ENCODE peak calls at places on chromosomes 5 and 9, in nine cellular contexts. One of them, this sample, is unnamed.

GRCh38 chr9:127102788-127103187 is 19.6 kb downstream of the ANGPTL2 start:
- DNase-seq in endothelial cell of umbilical vein: no peak
- DNase-seq in GM12864: no peak
- DNase-seq in cardiac fibroblast: no peak
- DNase-seq in pancreas: no peak
- DNase-seq in CD4-positive, alpha-beta memory T cell: no peak
- DNase-seq in NT2/D1: no peak
- DNase-seq in foreskin fibroblast: no peak
- DNase-seq in mesendoderm: no peak
- DNase-seq in this sample: no peak

GRCh38 chr5:168365581-168366081 is 74.2 kb downstream of the WWC1 start:
- DNase-seq in endothelial cell of umbilical vein: no peak
- DNase-seq in foreskin fibroblast: peak; percentile 68
- DNase-seq in NT2/D1: no peak
- DNase-seq in mesendoderm: peak; percentile 84
- DNase-seq in pancreas: peak; percentile 55
- DNase-seq in GM12864: no peak
- DNase-seq in cardiac fibroblast: peak; percentile 71
- DNase-seq in CD4-positive, alpha-beta memory T cell: no peak
- DNase-seq in this sample: peak; percentile 92

GRCh38 chr9:114500583-114501292 is 4.5 kb downstream of the WHRN start:
- DNase-seq in pancreas: no peak
- DNase-seq in mesendoderm: no peak
- DNase-seq in foreskin fibroblast: no peak
- DNase-seq in NT2/D1: no peak
- DNase-seq in CD4-positive, alpha-beta memory T cell: no peak
- DNase-seq in cardiac fibroblast: no peak
- DNase-seq in GM12864: no peak
- DNase-seq in endothelial cell of umbilical vein: no peak
- DNase-seq in this sample: no peak

GRCh38 chr9:95505072-95505471 is 11.7 kb downstream of the PTCH1 start:
- DNase-seq in GM12864: no peak
- DNase-seq in cardiac fibroblast: no peak
- DNase-seq in pancreas: no peak
- DNase-seq in NT2/D1: no peak
- DNase-seq in CD4-positive, alpha-beta memory T cell: no peak
- DNase-seq in foreskin fibroblast: no peak
- DNase-seq in endothelial cell of umbilical vein: no peak
- DNase-seq in mesendoderm: peak; percentile 66
- DNase-seq in this sample: no peak

GRCh38 chr9:21381752-21382339 is 3.4 kb downstream of the IFNA2 start:
- DNase-seq in pancreas: no peak
- DNase-seq in GM12864: peak; percentile 74
- DNase-seq in endothelial cell of umbilical vein: no peak
- DNase-seq in CD4-positive, alpha-beta memory T cell: peak; percentile 18
- DNase-seq in NT2/D1: no peak
- DNase-seq in foreskin fibroblast: no peak
- DNase-seq in cardiac fibroblast: no peak
- DNase-seq in mesendoderm: peak; percentile 48
- DNase-seq in this sample: peak; percentile 41

GRCh38 chr9:9914174-9914573 is 698.6 kb downstream of the PTPRD start:
- DNase-seq in endothelial cell of umbilical vein: no peak
- DNase-seq in pancreas: no peak
- DNase-seq in CD4-positive, alpha-beta memory T cell: no peak
- DNase-seq in cardiac fibroblast: no peak
- DNase-seq in foreskin fibroblast: no peak
- DNase-seq in GM12864: no peak
- DNase-seq in NT2/D1: no peak
- DNase-seq in mesendoderm: peak; percentile 82
- DNase-seq in this sample: no peak

GRCh38 chr5:8788246-8788645 is 757.6 kb downstream of the SEMA5A start:
- DNase-seq in foreskin fibroblast: no peak
- DNase-seq in endothelial cell of umbilical vein: no peak
- DNase-seq in NT2/D1: no peak
- DNase-seq in mesendoderm: no peak
- DNase-seq in CD4-positive, alpha-beta memory T cell: no peak
- DNase-seq in cardiac fibroblast: no peak
- DNase-seq in GM12864: no peak
- DNase-seq in pancreas: no peak
- DNase-seq in this sample: no peak

GRCh38 chr5:155726267-155726666 is 600.7 kb upstream of the SGCD start:
- DNase-seq in pancreas: no peak
- DNase-seq in mesendoderm: peak; percentile 57
- DNase-seq in foreskin fibroblast: no peak
- DNase-seq in endothelial cell of umbilical vein: no peak
- DNase-seq in cardiac fibroblast: no peak
- DNase-seq in CD4-positive, alpha-beta memory T cell: no peak
- DNase-seq in GM12864: no peak
- DNase-seq in NT2/D1: peak; percentile 35
- DNase-seq in this sample: peak; percentile 10

GRCh38 chr9:137423810-137424291 is 658 bp downstream of the NOXA1 start:
- DNase-seq in foreskin fibroblast: no peak
- DNase-seq in endothelial cell of umbilical vein: no peak
- DNase-seq in cardiac fibroblast: no peak
- DNase-seq in pancreas: peak; percentile 87
- DNase-seq in CD4-positive, alpha-beta memory T cell: no peak
- DNase-seq in GM12864: no peak
- DNase-seq in mesendoderm: no peak
- DNase-seq in NT2/D1: no peak
- DNase-seq in this sample: no peak
- H3K4me3 ChIP-seq in foreskin fibroblast: peak overlapping the region; percentile 58
- H3K4me3 ChIP-seq in endothelial cell of umbilical vein: no peak overlapping the region
- H3K4me3 ChIP-seq in cardiac fibroblast: peak overlapping the region; percentile 35
- H3K4me3 ChIP-seq in pancreas: peak overlapping the region; percentile 99
- H3K4me3 ChIP-seq in CD4-positive, alpha-beta memory T cell: peak overlapping the region; percentile 57
- H3K4me3 ChIP-seq in GM12864: peak overlapping the region; percentile 50
- H3K4me3 ChIP-seq in mesendoderm: no peak overlapping the region
- H3K4me3 ChIP-seq in NT2/D1: peak overlapping the region; percentile 53
- H3K4me3 ChIP-seq in this sample: peak overlapping the region; percentile 68

DNA sequence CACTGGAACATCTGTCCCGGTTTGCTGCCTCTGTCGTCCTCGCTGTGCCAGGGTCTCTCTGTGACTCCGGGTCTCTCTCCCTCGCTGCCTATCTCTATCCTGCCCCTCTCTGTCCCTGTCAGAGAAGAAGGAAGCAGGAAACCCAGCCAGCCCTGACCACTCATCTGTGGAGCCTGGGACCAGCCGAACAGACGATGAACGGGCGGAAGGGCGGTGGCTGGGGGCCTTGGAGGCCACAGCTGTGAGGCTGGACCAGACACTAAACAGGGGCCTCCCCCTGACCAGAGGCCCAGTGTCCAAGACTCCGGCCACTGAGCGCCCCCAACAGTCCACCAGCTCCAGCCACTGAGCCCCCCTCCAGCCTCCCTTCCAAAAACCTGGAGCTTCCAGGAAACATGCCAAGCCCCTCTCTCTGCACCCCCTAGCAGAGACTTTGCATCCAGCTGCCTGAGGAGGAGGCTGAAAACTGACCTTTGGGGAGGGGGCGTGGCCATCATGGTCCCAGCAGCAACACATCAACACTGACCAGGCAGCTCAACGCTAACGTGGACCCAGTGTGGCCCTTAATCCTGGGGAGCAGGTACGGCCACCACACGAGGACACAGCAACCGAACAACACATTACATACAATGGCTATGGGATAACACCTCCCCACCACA is 23.2 kb downstream of the CNTFR start:
- DNase-seq in CD4-positive, alpha-beta memory T cell: no peak
- DNase-seq in endothelial cell of umbilical vein: no peak
- DNase-seq in pancreas: peak; percentile 29
- DNase-seq in NT2/D1: no peak
- DNase-seq in cardiac fibroblast: no peak
- DNase-seq in GM12864: no peak
- DNase-seq in foreskin fibroblast: no peak
- DNase-seq in mesendoderm: no peak
- DNase-seq in this sample: no peak
- H3K4me3 ChIP-seq in CD4-positive, alpha-beta memory T cell: no peak overlapping the region
- H3K4me3 ChIP-seq in endothelial cell of umbilical vein: no peak overlapping the region
- H3K4me3 ChIP-seq in pancreas: no peak overlapping the region
- H3K4me3 ChIP-seq in NT2/D1: no peak overlapping the region
- H3K4me3 ChIP-seq in cardiac fibroblast: no peak overlapping the region
- H3K4me3 ChIP-seq in GM12864: no peak overlapping the region
- H3K4me3 ChIP-seq in foreskin fibroblast: no peak overlapping the region
- H3K4me3 ChIP-seq in mesendoderm: no peak overlapping the region
- H3K4me3 ChIP-seq in this sample: no peak overlapping the region

GRCh38 chr5:141413540-141414069 is 818 bp downstream of the PCDHGA10 start:
- DNase-seq in mesendoderm: peak; percentile 48
- DNase-seq in cardiac fibroblast: no peak
- DNase-seq in GM12864: no peak
- DNase-seq in foreskin fibroblast: no peak
- DNase-seq in pancreas: no peak
- DNase-seq in endothelial cell of umbilical vein: no peak
- DNase-seq in NT2/D1: no peak
- DNase-seq in CD4-positive, alpha-beta memory T cell: no peak
- DNase-seq in this sample: no peak
- H3K4me3 ChIP-seq in mesendoderm: peak overlapping the region; percentile 64
- H3K4me3 ChIP-seq in cardiac fibroblast: no peak overlapping the region
- H3K4me3 ChIP-seq in GM12864: peak overlapping the region; percentile 77
- H3K4me3 ChIP-seq in foreskin fibroblast: peak overlapping the region; percentile 51
- H3K4me3 ChIP-seq in pancreas: no peak overlapping the region
- H3K4me3 ChIP-seq in endothelial cell of umbilical vein: no peak overlapping the region
- H3K4me3 ChIP-seq in NT2/D1: peak overlapping the region; percentile 42
- H3K4me3 ChIP-seq in CD4-positive, alpha-beta memory T cell: peak overlapping the region; percentile 51
- H3K4me3 ChIP-seq in this sample: peak overlapping the region; percentile 35

DNA sequence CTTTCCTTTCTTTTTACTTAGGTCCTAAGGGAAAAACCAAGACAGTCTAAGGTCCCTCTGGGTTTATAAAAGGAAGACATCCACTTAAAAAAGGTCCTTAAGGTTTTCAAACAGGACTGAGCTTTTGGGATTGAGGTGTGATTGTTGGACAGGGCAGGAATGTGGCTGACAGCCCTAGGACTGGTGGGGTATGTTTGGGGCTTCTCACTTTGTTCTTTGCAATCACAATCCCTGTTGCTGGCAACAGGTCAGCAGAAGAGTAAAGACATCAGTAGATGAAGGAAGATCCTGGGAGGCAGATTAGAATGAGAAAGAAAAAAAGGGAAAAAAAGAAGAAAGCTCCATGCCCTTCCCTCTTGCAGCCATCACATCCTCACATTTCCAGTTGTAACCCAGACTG is 101.4 kb upstream of the TARS1 start:
- DNase-seq in endothelial cell of umbilical vein: no peak
- DNase-seq in cardiac fibroblast: no peak
- DNase-seq in mesendoderm: no peak
- DNase-seq in CD4-positive, alpha-beta memory T cell: no peak
- DNase-seq in NT2/D1: peak; percentile 15
- DNase-seq in pancreas: no peak
- DNase-seq in foreskin fibroblast: no peak
- DNase-seq in GM12864: no peak
- DNase-seq in this sample: no peak
- H3K4me3 ChIP-seq in endothelial cell of umbilical vein: no peak overlapping the region
- H3K4me3 ChIP-seq in cardiac fibroblast: no peak overlapping the region
- H3K4me3 ChIP-seq in mesendoderm: no peak overlapping the region
- H3K4me3 ChIP-seq in CD4-positive, alpha-beta memory T cell: no peak overlapping the region
- H3K4me3 ChIP-seq in NT2/D1: no peak overlapping the region
- H3K4me3 ChIP-seq in pancreas: no peak overlapping the region
- H3K4me3 ChIP-seq in foreskin fibroblast: no peak overlapping the region
- H3K4me3 ChIP-seq in GM12864: no peak overlapping the region
- H3K4me3 ChIP-seq in this sample: no peak overlapping the region

DNA sequence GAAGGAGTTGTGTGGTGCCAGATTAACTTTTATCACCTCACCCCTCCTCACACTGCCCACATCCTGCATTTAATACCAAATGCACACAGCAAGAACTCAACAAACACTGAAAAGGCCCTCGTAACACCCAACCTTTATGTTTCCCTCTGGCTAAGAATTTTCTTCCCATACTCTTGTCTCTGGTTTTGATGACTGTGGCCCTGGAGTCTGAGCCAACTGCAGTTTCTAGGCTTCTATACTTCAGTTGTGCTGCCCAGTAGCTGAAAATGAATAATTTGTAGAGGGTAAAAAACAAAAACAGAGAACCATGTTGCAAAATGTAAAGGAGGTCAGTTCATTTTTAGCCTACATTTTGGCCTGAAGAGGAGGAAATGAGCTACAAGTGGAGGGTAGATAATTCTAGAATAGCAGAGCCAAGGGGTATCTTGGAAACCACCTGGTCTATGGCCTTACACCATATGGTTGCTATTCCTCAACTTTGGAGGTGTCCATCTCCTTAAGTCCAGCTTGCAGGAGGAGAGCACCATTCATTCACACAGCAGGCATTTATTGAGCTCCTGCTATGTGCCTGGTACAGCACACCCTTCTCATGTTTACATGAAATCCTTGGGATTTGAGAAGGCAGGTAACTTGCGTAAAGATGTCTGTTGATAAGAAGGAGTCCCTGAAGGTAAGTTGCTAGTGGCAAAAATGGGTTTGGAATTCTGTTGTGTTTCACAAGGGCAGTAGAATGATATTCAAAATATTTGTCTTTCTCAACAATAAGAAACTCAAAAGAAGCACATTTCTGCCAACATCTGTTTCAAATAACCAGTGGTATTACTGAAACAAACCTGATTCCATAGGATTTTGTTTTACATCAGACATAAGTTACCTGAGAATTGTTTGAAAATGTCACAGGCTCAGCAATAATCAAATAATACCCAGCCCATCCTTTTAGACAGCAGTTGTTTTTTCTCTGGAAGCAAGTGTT is 83.8 kb upstream of the TNFAIP8 start:
- DNase-seq in NT2/D1: no peak
- DNase-seq in endothelial cell of umbilical vein: no peak
- DNase-seq in pancreas: no peak
- DNase-seq in GM12864: no peak
- DNase-seq in mesendoderm: no peak
- DNase-seq in CD4-positive, alpha-beta memory T cell: no peak
- DNase-seq in cardiac fibroblast: no peak
- DNase-seq in foreskin fibroblast: no peak
- DNase-seq in this sample: no peak
- H3K4me3 ChIP-seq in NT2/D1: no peak overlapping the region
- H3K4me3 ChIP-seq in endothelial cell of umbilical vein: no peak overlapping the region
- H3K4me3 ChIP-seq in pancreas: no peak overlapping the region
- H3K4me3 ChIP-seq in GM12864: peak overlapping the region; percentile 77
- H3K4me3 ChIP-seq in mesendoderm: no peak overlapping the region
- H3K4me3 ChIP-seq in CD4-positive, alpha-beta memory T cell: peak overlapping the region; percentile 74
- H3K4me3 ChIP-seq in cardiac fibroblast: no peak overlapping the region
- H3K4me3 ChIP-seq in foreskin fibroblast: no peak overlapping the region
- H3K4me3 ChIP-seq in this sample: no peak overlapping the region